ENCODE peak calls at places on chromosome 21, in five cellular contexts. One of them, this sample, is unnamed.

GRCh38 chr21:15445327-15445726 is 284.5 kb upstream of the USP25 start:
- DNase-seq in left ventricle myocardium inferior: no peak
- DNase-seq in Peyer's patch: no peak
- DNase-seq in effector memory CD8-positive, alpha-beta T cell: no peak
- DNase-seq in endodermal cell: peak
- DNase-seq in this sample: no peak

GRCh38 chr21:41317458-41317857 is 857 bp downstream of the FAM3B start:
- DNase-seq in Peyer's patch: peak
- DNase-seq in left ventricle myocardium inferior: no peak
- DNase-seq in effector memory CD8-positive, alpha-beta T cell: no peak
- DNase-seq in endodermal cell: no peak
- DNase-seq in this sample: no peak

GRCh38 chr21:35460441-35460840 is 411.3 kb upstream of the RUNX1 start:
- DNase-seq in endodermal cell: no peak
- DNase-seq in left ventricle myocardium inferior: no peak
- DNase-seq in Peyer's patch: no peak
- DNase-seq in effector memory CD8-positive, alpha-beta T cell: no peak
- DNase-seq in this sample: no peak

GRCh38 chr21:41991659-41992058 is 18.5 kb downstream of the ZBTB21 start:
- DNase-seq in left ventricle myocardium inferior: no peak
- DNase-seq in endodermal cell: no peak
- DNase-seq in Peyer's patch: no peak
- DNase-seq in effector memory CD8-positive, alpha-beta T cell: no peak
- DNase-seq in this sample: no peak

GRCh38 chr21:38993561-38993960 is 187.8 kb downstream of the ETS2 start:
- DNase-seq in endodermal cell: no peak
- DNase-seq in effector memory CD8-positive, alpha-beta T cell: no peak
- DNase-seq in left ventricle myocardium inferior: no peak
- DNase-seq in Peyer's patch: no peak
- DNase-seq in this sample: no peak

GRCh38 chr21:36610201-36610600 is 88.7 kb upstream of the SIM2 start:
- DNase-seq in left ventricle myocardium inferior: no peak
- DNase-seq in effector memory CD8-positive, alpha-beta T cell: no peak
- DNase-seq in endodermal cell: no peak
- DNase-seq in Peyer's patch: no peak
- DNase-seq in this sample: no peak

GRCh38 chr21:42534361-42534900 is 20.8 kb downstream of the SLC37A1 start:
- DNase-seq in endodermal cell: peak
- DNase-seq in effector memory CD8-positive, alpha-beta T cell: no peak
- DNase-seq in left ventricle myocardium inferior: no peak
- DNase-seq in Peyer's patch: peak
- DNase-seq in this sample: no peak

GRCh38 chr21:27759091-27759659 is 792.3 kb upstream of the ADAMTS5 start:
- DNase-seq in endodermal cell: peak
- DNase-seq in effector memory CD8-positive, alpha-beta T cell: no peak
- DNase-seq in left ventricle myocardium inferior: peak
- DNase-seq in Peyer's patch: peak
- DNase-seq in this sample: no peak

GRCh38 chr21:44300262-44300959 is 558 bp downstream of the PFKL start:
- DNase-seq in left ventricle myocardium inferior: peak
- DNase-seq in effector memory CD8-positive, alpha-beta T cell: peak
- DNase-seq in endodermal cell: peak
- DNase-seq in Peyer's patch: peak
- DNase-seq in this sample: no peak

GRCh38 chr21:26840206-26840605 is 5.0 kb downstream of the ADAMTS1 start:
- DNase-seq in left ventricle myocardium inferior: no peak
- DNase-seq in Peyer's patch: no peak
- DNase-seq in effector memory CD8-positive, alpha-beta T cell: no peak
- DNase-seq in endodermal cell: no peak
- DNase-seq in this sample: no peak

GRCh38 chr21:16571594-16571993 is 841.8 kb downstream of the USP25 start:
- DNase-seq in left ventricle myocardium inferior: no peak
- DNase-seq in effector memory CD8-positive, alpha-beta T cell: no peak
- DNase-seq in Peyer's patch: no peak
- DNase-seq in endodermal cell: no peak
- DNase-seq in this sample: no peak

GRCh38 chr21:46122241-46122671 is 24.3 kb downstream of the COL6A2 start:
- DNase-seq in endodermal cell: no peak
- DNase-seq in left ventricle myocardium inferior: peak
- DNase-seq in Peyer's patch: peak
- DNase-seq in effector memory CD8-positive, alpha-beta T cell: no peak
- DNase-seq in this sample: peak

GRCh38 chr21:42835211-42835610 is 44.1 kb downstream of the WDR4 start:
- DNase-seq in left ventricle myocardium inferior: no peak
- DNase-seq in Peyer's patch: no peak
- DNase-seq in effector memory CD8-positive, alpha-beta T cell: no peak
- DNase-seq in endodermal cell: no peak
- DNase-seq in this sample: no peak

GRCh38 chr21:25079053-25079452 is 528.2 kb downstream of the MRPL39 start:
- DNase-seq in endodermal cell: no peak
- DNase-seq in Peyer's patch: no peak
- DNase-seq in left ventricle myocardium inferior: no peak
- DNase-seq in effector memory CD8-positive, alpha-beta T cell: no peak
- DNase-seq in this sample: no peak

GRCh38 chr21:39037807-39038405 is 145.3 kb downstream of the PSMG1 start:
- DNase-seq in Peyer's patch: no peak
- DNase-seq in endodermal cell: peak
- DNase-seq in effector memory CD8-positive, alpha-beta T cell: no peak
- DNase-seq in left ventricle myocardium inferior: no peak
- DNase-seq in this sample: no peak

GRCh38 chr21:25039461-25040380 is 567.6 kb downstream of the MRPL39 start:
- DNase-seq in Peyer's patch: no peak
- DNase-seq in effector memory CD8-positive, alpha-beta T cell: no peak
- DNase-seq in left ventricle myocardium inferior: no peak
- DNase-seq in endodermal cell: no peak
- DNase-seq in this sample: no peak

This sample was measured in chondrocyte.